ENCODE peak calls at places on chromosome 11, in four cellular contexts. W is ovary, H is heart left ventricle, G is RWPE2. P is an unnamed sample.

GRCh38 chr11:13668102-13668956 is at the start of gene FAR1:
- DNase-seq in W (peak; percentile 96), G (peak; percentile 98), H (peak; percentile 98), P (peak; percentile 98)

GRCh38 chr11:68033708-68034045 is 3.2 kb downstream of the NDUFS8 start:
- DNase-seq in W (no peak), H (peak; percentile 65), G (no peak), P (no peak)

GRCh38 chr11:134463716-134464115 is 51.7 kb upstream of the B3GAT1 start:
- DNase-seq in W (no peak), G (no peak), H (no peak), P (no peak)

GRCh38 chr11:30967579-30967978 is 381.4 kb upstream of the MPPED2 start:
- DNase-seq in H (no peak), G (no peak), W (no peak), P (no peak)

GRCh38 chr11:76380977-76381719 is at the start of the genes GVQW3 and THAP12:
- DNase-seq in H (peak; percentile 98), G (peak; percentile 97), W (peak; percentile 98), P (peak; percentile 96)

GRCh38 chr11:61092280-61092766 is 10.0 kb upstream of the CD5 start:
- DNase-seq in H (no peak), G (no peak), W (no peak), P (no peak)

GRCh38 chr11:116404143-116404800 is 368.5 kb downstream of the BUD13 start:
- DNase-seq in G (no peak), W (no peak), H (no peak), P (no peak)

GRCh38 chr11:63839508-63840355 is 822 bp downstream of the MARK2 start:
- DNase-seq in H (peak; percentile 33), G (no peak), W (no peak), P (peak; percentile 32)

GRCh38 chr11:80365315-80365714 is 924.5 kb upstream of the TENM4 start:
- DNase-seq in H (no peak), G (no peak), W (no peak), P (no peak)

GRCh38 chr11:119100960-119101349 is 698 bp downstream of the DPAGT1 start:
- DNase-seq in G (no peak), W (no peak), H (no peak), P (no peak)

GRCh38 chr11:12029738-12030363 is 21.4 kb upstream of the DKK3 start:
- DNase-seq in G (no peak), H (no peak), W (no peak), P (no peak)

GRCh38 chr11:59802639-59803176 is 7.9 kb downstream of the MRPL16 start:
- DNase-seq in H (peak; percentile 37), G (no peak), W (no peak), P (peak; percentile 47)

GRCh38 chr11:105344938-105345337 is 205.4 kb upstream of the CARD18 start:
- DNase-seq in W (no peak), H (no peak), G (no peak), P (no peak)

GRCh38 chr11:89235976-89236375 is 58.3 kb downstream of the TYR start:
- DNase-seq in H (no peak), G (no peak), W (no peak), P (no peak)

GRCh38 chr11:47215366-47215925 is 672 bp downstream of the DDB2 start:
- DNase-seq in H (no peak), G (no peak), W (no peak), P (no peak)

GRCh38 chr11:58622344-58622743 is at the start of gene CNTF:
- DNase-seq in G (no peak), H (no peak), W (no peak), P (no peak)

GRCh38 chr11:22702022-22702421 is 35.6 kb downstream of the GAS2 start:
- DNase-seq in G (no peak), H (no peak), W (no peak), P (no peak)

GRCh38 chr11:66619080-66619554 is 2.7 kb downstream of the RBM14 start:
- DNase-seq in W (no peak), H (no peak), G (no peak), P (no peak)

GRCh38 chr11:90220391-90220790 is 2.5 kb downstream of the CHORDC1 start:
- DNase-seq in W (no peak), H (no peak), G (no peak), P (no peak)

GRCh38 chr11:134923441-134923840 is 511.4 kb upstream of the B3GAT1 start:
- DNase-seq in H (no peak), W (no peak), G (no peak), P (no peak)

GRCh38 chr11:14455648-14456430 is 43.8 kb downstream of the COPB1 start:
- DNase-seq in G (no peak), W (no peak), H (no peak), P (no peak)

GRCh38 chr11:36564376-36565032 is 3.3 kb upstream of the RAG1 start:
- DNase-seq in G (no peak), W (peak; percentile 53), H (peak; percentile 25), P (peak; percentile 50)

GRCh38 chr11:60863550-60864521 is 3.5 kb upstream of the ZP1 start:
- DNase-seq in H (no peak), W (no peak), G (peak; percentile 15), P (no peak)

GRCh38 chr11:426851-427250 is 12.1 kb upstream of the SIGIRR start:
- DNase-seq in G (peak; percentile 34), W (no peak), H (no peak), P (no peak)
- TF ChIP-seq CTCF in G (no peak), W (no peak), H (no peak), P (no peak)

DNA sequence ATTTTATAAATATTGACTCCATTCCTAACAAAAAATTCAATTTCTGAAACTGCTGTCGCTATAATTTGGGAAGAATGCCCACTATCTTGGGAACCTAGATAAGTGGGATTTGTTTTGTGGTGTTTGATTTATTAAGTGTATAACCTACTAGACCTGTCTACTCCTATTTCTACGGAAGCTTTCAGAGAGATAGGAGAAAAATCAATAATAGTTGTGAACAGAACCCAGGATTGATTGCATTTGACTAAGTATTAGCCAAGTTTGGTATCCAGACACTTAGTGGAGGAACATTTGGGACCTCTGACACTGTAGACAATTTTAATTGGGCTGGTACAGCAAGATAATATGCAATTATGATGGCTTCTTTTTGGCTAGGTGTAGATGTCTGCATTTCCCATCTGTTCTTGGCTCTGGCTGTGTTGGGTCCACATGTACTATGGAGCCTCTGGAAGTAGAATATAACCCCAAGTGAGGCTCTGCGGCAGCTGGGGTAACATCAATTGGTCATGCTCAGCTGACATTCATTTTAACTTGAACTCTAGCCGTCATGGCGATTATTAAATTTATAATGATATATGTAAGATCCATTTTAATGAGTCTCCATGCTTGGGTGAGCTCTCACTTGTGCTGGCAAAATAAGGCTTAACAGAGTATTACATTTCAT is 111.5 kb upstream of the E2F8 start:
- DNase-seq in G (no peak), H (no peak), W (no peak), P (no peak)
- H3K27ac ChIP-seq in G (no peak overlapping the region), H (no peak overlapping the region), W (no peak overlapping the region), P (no peak overlapping the region)

GRCh38 chr11:108237058-108237481 is 14.2 kb downstream of the ATM start:
- DNase-seq in G (no peak), H (no peak), W (no peak), P (no peak)
- H3K4me1 ChIP-seq in G (no peaks in the 10 kb centered on the region), H (no peaks in the 10 kb centered on the region), W (no peaks in the 10 kb centered on the region), P (no peaks in the 10 kb centered on the region)

DNA sequence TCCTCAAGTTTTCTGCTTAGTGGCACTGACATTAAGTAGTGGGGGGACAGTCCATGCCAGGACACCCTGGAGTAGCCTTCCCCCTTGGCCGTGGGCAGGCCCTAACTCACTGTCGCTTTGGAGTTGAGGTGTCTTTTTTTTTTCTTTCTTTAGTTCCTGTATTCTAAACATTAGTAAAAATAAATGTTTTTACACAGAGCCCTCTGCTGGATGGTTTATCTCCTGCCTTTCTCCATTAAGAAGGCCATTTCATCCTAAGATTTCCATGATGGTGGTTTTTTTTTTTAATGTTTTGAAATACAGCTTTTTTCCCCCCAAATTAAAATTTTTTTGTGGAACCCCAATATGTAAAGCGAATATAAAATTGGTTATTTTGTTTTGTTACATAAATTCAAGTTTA is 1.8 kb upstream of the TIGD3 start:
- DNase-seq in W (no peak), G (no peak), H (no peak), P (no peak)
- TF ChIP-seq CTCF in W (no peak), G (peak; percentile 54), H (no peak), P (no peak)

GRCh38 chr11:126267650-126268049 is 1.0 kb downstream of the SRPRA start:
- DNase-seq in W (no peak), G (no peak), H (no peak), P (peak; percentile 60)

GRCh38 chr11:126263489-126263888 is 5.2 kb downstream of the SRPRA start:
- DNase-seq in H (no peak), G (no peak), W (no peak), P (no peak)

GRCh38 chr11:126268361-126268707 is 361 bp downstream of the SRPRA start:
- DNase-seq in W (no peak), G (no peak), H (no peak), P (no peak)

GRCh38 chr11:126265801-126266200 is 2.9 kb downstream of the SRPRA start:
- DNase-seq in H (no peak), G (no peak), W (no peak), P (no peak)

GRCh38 chr11:126268708-126269579 is at the start of the genes FOXRED1 and SRPRA:
- DNase-seq in G (peak; percentile 99), W (peak; percentile 99), H (peak; percentile 100), P (peak; percentile 100)
- H3K27ac ChIP-seq in G (peak within 1 kb of the TSS; percentile 36), W (peak within 1 kb of the TSS; percentile 86), H (peak within 1 kb of the TSS; percentile 87), P (peak within 1 kb of the TSS; percentile 81)

P was measured in prostate gland.